ENCODE peak calls at places on chromosomes 4 and X, in nine cellular contexts. One of them, this sample, is unnamed.

GRCh38 chr4:20318011-20318898 is 66.5 kb downstream of the SLIT2 start:
- DNase-seq in activated CD4-positive, alpha-beta T cell treated with anti-CD3 and anti-CD28 coated beads, Interleukin-2, amount 50 U/mL, for 4 hours: no peak
- DNase-seq in epithelial cell of proximal tubule: no peak
- DNase-seq in neural crest cell: no peak
- DNase-seq in EL: no peak
- DNase-seq in Right ventricle myocardium superior: no peak
- DNase-seq in adrenal gland: no peak
- DNase-seq in anterior cingulate cortex: no peak
- DNase-seq in AG09309: no peak
- DNase-seq in this sample: no peak

GRCh38 chr4:179624768-179625181 is 2182.5 kb upstream of the AGA start:
- DNase-seq in activated CD4-positive, alpha-beta T cell treated with anti-CD3 and anti-CD28 coated beads, Interleukin-2, amount 50 U/mL, for 4 hours: no peak
- DNase-seq in epithelial cell of proximal tubule: no peak
- DNase-seq in neural crest cell: no peak
- DNase-seq in EL: peak
- DNase-seq in Right ventricle myocardium superior: no peak
- DNase-seq in adrenal gland: peak
- DNase-seq in anterior cingulate cortex: no peak
- DNase-seq in AG09309: no peak
- DNase-seq in this sample: no peak

GRCh38 chrX:42025861-42026260 is 102.5 kb upstream of the CASK start:
- DNase-seq in activated CD4-positive, alpha-beta T cell treated with anti-CD3 and anti-CD28 coated beads, Interleukin-2, amount 50 U/mL, for 4 hours: no peak
- DNase-seq in epithelial cell of proximal tubule: no peak
- DNase-seq in neural crest cell: no peak
- DNase-seq in EL: no peak
- DNase-seq in Right ventricle myocardium superior: no peak
- DNase-seq in adrenal gland: no peak
- DNase-seq in anterior cingulate cortex: no peak
- DNase-seq in AG09309: no peak
- DNase-seq in this sample: no peak

GRCh38 chrX:137031039-137031438 is 2.8 kb downstream of the GPR101 start:
- DNase-seq in activated CD4-positive, alpha-beta T cell treated with anti-CD3 and anti-CD28 coated beads, Interleukin-2, amount 50 U/mL, for 4 hours: no peak
- DNase-seq in epithelial cell of proximal tubule: no peak
- DNase-seq in neural crest cell: no peak
- DNase-seq in EL: no peak
- DNase-seq in Right ventricle myocardium superior: no peak
- DNase-seq in adrenal gland: no peak
- DNase-seq in anterior cingulate cortex: no peak
- DNase-seq in AG09309: no peak
- DNase-seq in this sample: no peak

GRCh38 chr4:10613926-10614478 is 70.6 kb downstream of the CLNK start:
- DNase-seq in activated CD4-positive, alpha-beta T cell treated with anti-CD3 and anti-CD28 coated beads, Interleukin-2, amount 50 U/mL, for 4 hours: no peak
- DNase-seq in epithelial cell of proximal tubule: no peak
- DNase-seq in neural crest cell: no peak
- DNase-seq in EL: no peak
- DNase-seq in Right ventricle myocardium superior: no peak
- DNase-seq in adrenal gland: no peak
- DNase-seq in anterior cingulate cortex: no peak
- DNase-seq in AG09309: no peak
- DNase-seq in this sample: no peak

GRCh38 chr4:190014771-190015537 is 12.1 kb downstream of the FRG2 start:
- DNase-seq in activated CD4-positive, alpha-beta T cell treated with anti-CD3 and anti-CD28 coated beads, Interleukin-2, amount 50 U/mL, for 4 hours: no peak
- DNase-seq in epithelial cell of proximal tubule: no peak
- DNase-seq in neural crest cell: no peak
- DNase-seq in EL: peak
- DNase-seq in Right ventricle myocardium superior: peak
- DNase-seq in adrenal gland: no peak
- DNase-seq in anterior cingulate cortex: no peak
- DNase-seq in AG09309: no peak
- DNase-seq in this sample: no peak

GRCh38 chrX:154775611-154776349 is 13.1 kb downstream of the DKC1 start:
- DNase-seq in activated CD4-positive, alpha-beta T cell treated with anti-CD3 and anti-CD28 coated beads, Interleukin-2, amount 50 U/mL, for 4 hours: peak
- DNase-seq in epithelial cell of proximal tubule: peak
- DNase-seq in neural crest cell: no peak
- DNase-seq in EL: peak
- DNase-seq in Right ventricle myocardium superior: peak
- DNase-seq in adrenal gland: peak
- DNase-seq in anterior cingulate cortex: no peak
- DNase-seq in AG09309: no peak
- DNase-seq in this sample: no peak

GRCh38 chrX:111102636-111103035 is 6.6 kb downstream of the PAK3 start:
- DNase-seq in activated CD4-positive, alpha-beta T cell treated with anti-CD3 and anti-CD28 coated beads, Interleukin-2, amount 50 U/mL, for 4 hours: no peak
- DNase-seq in epithelial cell of proximal tubule: no peak
- DNase-seq in neural crest cell: no peak
- DNase-seq in EL: no peak
- DNase-seq in Right ventricle myocardium superior: no peak
- DNase-seq in adrenal gland: no peak
- DNase-seq in anterior cingulate cortex: no peak
- DNase-seq in AG09309: no peak
- DNase-seq in this sample: no peak

GRCh38 chrX:107483976-107484726 is 34.7 kb downstream of the FRMPD3 start:
- DNase-seq in activated CD4-positive, alpha-beta T cell treated with anti-CD3 and anti-CD28 coated beads, Interleukin-2, amount 50 U/mL, for 4 hours: no peak
- DNase-seq in epithelial cell of proximal tubule: no peak
- DNase-seq in neural crest cell: peak
- DNase-seq in EL: peak
- DNase-seq in Right ventricle myocardium superior: peak
- DNase-seq in adrenal gland: peak
- DNase-seq in anterior cingulate cortex: no peak
- DNase-seq in AG09309: no peak
- DNase-seq in this sample: no peak

GRCh38 chr4:25863347-25863784 is 578 bp upstream of the SEL1L3 start:
- DNase-seq in activated CD4-positive, alpha-beta T cell treated with anti-CD3 and anti-CD28 coated beads, Interleukin-2, amount 50 U/mL, for 4 hours: no peak
- DNase-seq in epithelial cell of proximal tubule: no peak
- DNase-seq in neural crest cell: no peak
- DNase-seq in EL: no peak
- DNase-seq in Right ventricle myocardium superior: no peak
- DNase-seq in adrenal gland: no peak
- DNase-seq in anterior cingulate cortex: no peak
- DNase-seq in AG09309: no peak
- DNase-seq in this sample: no peak

GRCh38 chr4:185819144-185819543 is 7.2 kb upstream of the SORBS2 start:
- DNase-seq in activated CD4-positive, alpha-beta T cell treated with anti-CD3 and anti-CD28 coated beads, Interleukin-2, amount 50 U/mL, for 4 hours: no peak
- DNase-seq in epithelial cell of proximal tubule: no peak
- DNase-seq in neural crest cell: no peak
- DNase-seq in EL: no peak
- DNase-seq in Right ventricle myocardium superior: no peak
- DNase-seq in adrenal gland: no peak
- DNase-seq in anterior cingulate cortex: no peak
- DNase-seq in AG09309: no peak
- DNase-seq in this sample: no peak

GRCh38 chrX:152635941-152636340 is 1.8 kb upstream of the GABRQ start:
- DNase-seq in activated CD4-positive, alpha-beta T cell treated with anti-CD3 and anti-CD28 coated beads, Interleukin-2, amount 50 U/mL, for 4 hours: no peak
- DNase-seq in epithelial cell of proximal tubule: peak
- DNase-seq in neural crest cell: peak
- DNase-seq in EL: peak
- DNase-seq in Right ventricle myocardium superior: no peak
- DNase-seq in adrenal gland: peak
- DNase-seq in anterior cingulate cortex: no peak
- DNase-seq in AG09309: peak
- DNase-seq in this sample: peak

GRCh38 chr4:88792268-88792781 is 94.7 kb upstream of the NAP1L5 start:
- DNase-seq in activated CD4-positive, alpha-beta T cell treated with anti-CD3 and anti-CD28 coated beads, Interleukin-2, amount 50 U/mL, for 4 hours: no peak
- DNase-seq in epithelial cell of proximal tubule: peak
- DNase-seq in neural crest cell: no peak
- DNase-seq in EL: peak
- DNase-seq in Right ventricle myocardium superior: no peak
- DNase-seq in adrenal gland: no peak
- DNase-seq in anterior cingulate cortex: no peak
- DNase-seq in AG09309: peak
- DNase-seq in this sample: peak

GRCh38 chrX:51825432-51825831 is 68.0 kb upstream of the MAGED1 start:
- DNase-seq in activated CD4-positive, alpha-beta T cell treated with anti-CD3 and anti-CD28 coated beads, Interleukin-2, amount 50 U/mL, for 4 hours: no peak
- DNase-seq in epithelial cell of proximal tubule: no peak
- DNase-seq in neural crest cell: no peak
- DNase-seq in EL: no peak
- DNase-seq in Right ventricle myocardium superior: no peak
- DNase-seq in adrenal gland: no peak
- DNase-seq in anterior cingulate cortex: no peak
- DNase-seq in AG09309: no peak
- DNase-seq in this sample: no peak

GRCh38 chrX:119512145-119512800 is 44.0 kb downstream of the SLC25A5 start:
- DNase-seq in activated CD4-positive, alpha-beta T cell treated with anti-CD3 and anti-CD28 coated beads, Interleukin-2, amount 50 U/mL, for 4 hours: no peak
- DNase-seq in epithelial cell of proximal tubule: no peak
- DNase-seq in neural crest cell: peak
- DNase-seq in EL: peak
- DNase-seq in Right ventricle myocardium superior: peak
- DNase-seq in adrenal gland: peak
- DNase-seq in anterior cingulate cortex: peak
- DNase-seq in AG09309: peak
- DNase-seq in this sample: peak

GRCh38 chrX:31269914-31270313 is 198.1 kb upstream of the FTHL17 start:
- DNase-seq in activated CD4-positive, alpha-beta T cell treated with anti-CD3 and anti-CD28 coated beads, Interleukin-2, amount 50 U/mL, for 4 hours: no peak
- DNase-seq in epithelial cell of proximal tubule: no peak
- DNase-seq in neural crest cell: no peak
- DNase-seq in EL: no peak
- DNase-seq in Right ventricle myocardium superior: no peak
- DNase-seq in adrenal gland: no peak
- DNase-seq in anterior cingulate cortex: no peak
- DNase-seq in AG09309: no peak
- DNase-seq in this sample: no peak

GRCh38 chr4:70583952-70584834 is 7.9 kb upstream of the AMBN start:
- DNase-seq in activated CD4-positive, alpha-beta T cell treated with anti-CD3 and anti-CD28 coated beads, Interleukin-2, amount 50 U/mL, for 4 hours: no peak
- DNase-seq in epithelial cell of proximal tubule: no peak
- DNase-seq in neural crest cell: no peak
- DNase-seq in EL: peak
- DNase-seq in Right ventricle myocardium superior: no peak
- DNase-seq in adrenal gland: no peak
- DNase-seq in anterior cingulate cortex: no peak
- DNase-seq in AG09309: no peak
- DNase-seq in this sample: no peak

GRCh38 chr4:151484396-151485102 is 75.6 kb downstream of the FHIP1A start:
- DNase-seq in activated CD4-positive, alpha-beta T cell treated with anti-CD3 and anti-CD28 coated beads, Interleukin-2, amount 50 U/mL, for 4 hours: no peak
- DNase-seq in epithelial cell of proximal tubule: peak
- DNase-seq in neural crest cell: no peak
- DNase-seq in EL: peak
- DNase-seq in Right ventricle myocardium superior: no peak
- DNase-seq in adrenal gland: no peak
- DNase-seq in anterior cingulate cortex: no peak
- DNase-seq in AG09309: peak
- DNase-seq in this sample: peak

GRCh38 chrX:69021561-69021960 is 143.7 kb downstream of the PJA1 start:
- DNase-seq in activated CD4-positive, alpha-beta T cell treated with anti-CD3 and anti-CD28 coated beads, Interleukin-2, amount 50 U/mL, for 4 hours: no peak
- DNase-seq in epithelial cell of proximal tubule: no peak
- DNase-seq in neural crest cell: no peak
- DNase-seq in EL: no peak
- DNase-seq in Right ventricle myocardium superior: no peak
- DNase-seq in adrenal gland: no peak
- DNase-seq in anterior cingulate cortex: no peak
- DNase-seq in AG09309: no peak
- DNase-seq in this sample: no peak

GRCh38 chrX:153343674-153344073 is 9.7 kb downstream of the ZNF275 start:
- DNase-seq in activated CD4-positive, alpha-beta T cell treated with anti-CD3 and anti-CD28 coated beads, Interleukin-2, amount 50 U/mL, for 4 hours: no peak
- DNase-seq in epithelial cell of proximal tubule: no peak
- DNase-seq in neural crest cell: no peak
- DNase-seq in EL: no peak
- DNase-seq in Right ventricle myocardium superior: no peak
- DNase-seq in adrenal gland: no peak
- DNase-seq in anterior cingulate cortex: no peak
- DNase-seq in AG09309: no peak
- DNase-seq in this sample: no peak

GRCh38 chrX:39331062-39331704 is 529.9 kb downstream of the MID1IP1 start:
- DNase-seq in activated CD4-positive, alpha-beta T cell treated with anti-CD3 and anti-CD28 coated beads, Interleukin-2, amount 50 U/mL, for 4 hours: no peak
- DNase-seq in epithelial cell of proximal tubule: no peak
- DNase-seq in neural crest cell: no peak
- DNase-seq in EL: no peak
- DNase-seq in Right ventricle myocardium superior: no peak
- DNase-seq in adrenal gland: no peak
- DNase-seq in anterior cingulate cortex: no peak
- DNase-seq in AG09309: no peak
- DNase-seq in this sample: no peak

GRCh38 chrX:137988470-137988869 is 422.5 kb downstream of the ZIC3 start:
- DNase-seq in activated CD4-positive, alpha-beta T cell treated with anti-CD3 and anti-CD28 coated beads, Interleukin-2, amount 50 U/mL, for 4 hours: no peak
- DNase-seq in epithelial cell of proximal tubule: no peak
- DNase-seq in neural crest cell: no peak
- DNase-seq in EL: no peak
- DNase-seq in Right ventricle myocardium superior: no peak
- DNase-seq in adrenal gland: no peak
- DNase-seq in anterior cingulate cortex: no peak
- DNase-seq in AG09309: no peak
- DNase-seq in this sample: no peak

GRCh38 chrX:11010476-11010875 is 100.7 kb upstream of the HCCS start:
- DNase-seq in activated CD4-positive, alpha-beta T cell treated with anti-CD3 and anti-CD28 coated beads, Interleukin-2, amount 50 U/mL, for 4 hours: no peak
- DNase-seq in epithelial cell of proximal tubule: no peak
- DNase-seq in neural crest cell: no peak
- DNase-seq in EL: no peak
- DNase-seq in Right ventricle myocardium superior: no peak
- DNase-seq in adrenal gland: no peak
- DNase-seq in anterior cingulate cortex: no peak
- DNase-seq in AG09309: no peak
- DNase-seq in this sample: no peak

GRCh38 chr4:144294211-144294610 is 153.7 kb upstream of the GYPA start:
- DNase-seq in activated CD4-positive, alpha-beta T cell treated with anti-CD3 and anti-CD28 coated beads, Interleukin-2, amount 50 U/mL, for 4 hours: no peak
- DNase-seq in epithelial cell of proximal tubule: no peak
- DNase-seq in neural crest cell: no peak
- DNase-seq in EL: no peak
- DNase-seq in Right ventricle myocardium superior: no peak
- DNase-seq in adrenal gland: no peak
- DNase-seq in anterior cingulate cortex: no peak
- DNase-seq in AG09309: no peak
- DNase-seq in this sample: no peak

GRCh38 chr4:25913056-25913850 is 767 bp upstream of the SMIM20 start:
- DNase-seq in activated CD4-positive, alpha-beta T cell treated with anti-CD3 and anti-CD28 coated beads, Interleukin-2, amount 50 U/mL, for 4 hours: peak
- DNase-seq in epithelial cell of proximal tubule: no peak
- DNase-seq in neural crest cell: peak
- DNase-seq in EL: no peak
- DNase-seq in Right ventricle myocardium superior: peak
- DNase-seq in adrenal gland: peak
- DNase-seq in anterior cingulate cortex: no peak
- DNase-seq in AG09309: no peak
- DNase-seq in this sample: no peak

GRCh38 chr4:47926667-47927258 is 12.4 kb upstream of the NFXL1 start:
- DNase-seq in activated CD4-positive, alpha-beta T cell treated with anti-CD3 and anti-CD28 coated beads, Interleukin-2, amount 50 U/mL, for 4 hours: peak
- DNase-seq in epithelial cell of proximal tubule: peak
- DNase-seq in neural crest cell: peak
- DNase-seq in EL: peak
- DNase-seq in Right ventricle myocardium superior: no peak
- DNase-seq in adrenal gland: peak
- DNase-seq in anterior cingulate cortex: peak
- DNase-seq in AG09309: peak
- DNase-seq in this sample: no peak

GRCh38 chrX:47182106-47182700 is 11.4 kb upstream of the UBA1 start:
- DNase-seq in activated CD4-positive, alpha-beta T cell treated with anti-CD3 and anti-CD28 coated beads, Interleukin-2, amount 50 U/mL, for 4 hours: no peak
- DNase-seq in epithelial cell of proximal tubule: no peak
- DNase-seq in neural crest cell: no peak
- DNase-seq in EL: no peak
- DNase-seq in Right ventricle myocardium superior: no peak
- DNase-seq in adrenal gland: no peak
- DNase-seq in anterior cingulate cortex: no peak
- DNase-seq in AG09309: no peak
- DNase-seq in this sample: no peak